ENCODE peak calls at places on chromosome 18, in four cellular contexts. M is mesendoderm, L is H1, C is trophoblast cell. T is an unnamed sample. For H3K79me2, the result is how much of the 10 kb centered on the place peaks cover.

GRCh38 chr18:8826514-8826913 is 121.2 kb downstream of the MTCL1 start:
- DNase-seq in M (no peak), L (no peak), C (no peak), T (no peak)

GRCh38 chr18:68979737-68980136 is 181.9 kb downstream of the CCDC102B start:
- DNase-seq in M (no peak), L (no peak), C (no peak), T (no peak)

GRCh38 chr18:8814206-8814605 is 108.8 kb downstream of the MTCL1 start:
- DNase-seq in C (no peak), M (no peak), L (no peak), T (no peak)

GRCh38 chr18:48074929-48075706 is 144.7 kb upstream of the SMAD2 start:
- DNase-seq in C (no peak), M (no peak), L (no peak), T (no peak)

GRCh38 chr18:5759169-5759568 is 136.2 kb downstream of the TMEM200C start:
- DNase-seq in M (peak), C (no peak), L (no peak), T (peak)

GRCh38 chr18:12394428-12394827 is 13.3 kb upstream of the PRELID3A start:
- DNase-seq in M (peak), L (no peak), C (no peak), T (peak)

GRCh38 chr18:51211552-51211951 is 14.1 kb upstream of the MEX3C start:
- DNase-seq in L (no peak), M (no peak), C (peak), T (no peak)

GRCh38 chr18:79772865-79773696 is 24.7 kb upstream of the KCNG2 start:
- DNase-seq in M (no peak), C (no peak), L (no peak), T (no peak)

GRCh38 chr18:21897811-21898210 is 157.2 kb downstream of the MIB1 start:
- DNase-seq in L (peak), C (peak), M (peak), T (peak)

GRCh38 chr18:12278765-12279682 is 24.9 kb downstream of the CIDEA start:
- DNase-seq in L (peak), C (peak), M (peak), T (peak)

GRCh38 chr18:10259075-10259474 is 195.4 kb upstream of the APCDD1 start:
- DNase-seq in M (no peak), C (no peak), L (no peak), T (no peak)

GRCh38 chr18:56009451-56009850 is 421.5 kb upstream of the TCF4 start:
- DNase-seq in M (no peak), L (no peak), C (peak), T (no peak)

GRCh38 chr18:62523631-62524442 is 1.0 kb downstream of the ZCCHC2 start:
- DNase-seq in M (peak), C (peak), L (no peak), T (peak)

GRCh38 chr18:13810950-13811485 is 12.9 kb upstream of the MC5R start:
- DNase-seq in L (no peak), C (no peak), M (peak), T (no peak)

GRCh38 chr18:79904357-79905147 is 46.9 kb downstream of the SLC66A2 start:
- DNase-seq in M (no peak), C (no peak), L (no peak), T (peak)

DNA sequence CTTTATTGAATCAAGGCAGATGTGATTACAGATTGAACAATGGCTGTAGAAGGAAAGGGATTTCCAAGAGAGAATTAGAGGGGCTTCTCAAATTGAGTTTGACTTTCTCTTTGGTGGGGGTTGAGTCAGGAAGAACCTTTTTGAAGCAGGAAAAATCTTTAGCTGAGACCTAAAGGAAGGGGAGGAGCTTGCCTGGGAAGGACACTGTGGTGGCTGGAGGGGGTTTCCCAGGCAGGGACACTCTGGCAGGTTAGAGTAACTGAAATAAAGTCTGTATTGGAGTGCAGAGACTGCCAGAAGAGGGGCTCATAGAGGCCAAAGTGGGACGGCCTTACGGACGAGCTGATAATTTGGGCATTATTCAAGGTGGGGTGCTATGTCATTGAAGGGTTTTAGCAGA is 69.3 kb downstream of the NEDD4L start:
- DNase-seq in C (no peak), L (no peak), M (no peak), T (no peak)
- H3K79me2 ChIP-seq in C (under half), L (under half), M (under half), T (under half)

DNA sequence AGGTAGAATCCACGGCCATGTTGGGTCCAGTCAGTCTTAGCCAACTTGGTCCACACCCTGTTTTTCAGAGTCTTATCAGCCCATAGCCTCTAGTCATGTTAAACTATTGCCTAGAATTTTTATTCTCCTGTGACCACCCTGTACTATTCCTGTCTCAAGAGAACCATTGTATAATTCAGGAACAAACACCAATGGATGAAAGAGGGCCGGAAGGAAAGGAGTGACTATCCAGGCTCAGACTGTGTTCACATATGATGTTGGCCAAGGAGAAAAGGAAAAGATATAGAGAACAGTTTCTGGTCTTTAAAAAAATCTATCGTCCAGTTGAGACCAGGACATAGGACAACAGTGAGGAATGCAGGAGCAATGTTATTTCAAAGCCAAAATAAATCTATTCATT is 82.9 kb upstream of the SETBP1 start:
- DNase-seq in L (no peak), M (no peak), C (no peak), T (no peak)
- H2AK5ac ChIP-seq in L (no peak), M (no peak), C (no peak), T (no peak)

GRCh38 chr18:54777118-54777791 is 51.0 kb upstream of the RAB27B start:
- DNase-seq in C (no peak), L (no peak), M (no peak), T (no peak)

GRCh38 chr18:54780285-54780861 is 47.9 kb upstream of the RAB27B start:
- DNase-seq in L (no peak), C (no peak), M (no peak), T (no peak)

GRCh38 chr18:54776282-54776977 is 51.8 kb upstream of the RAB27B start:
- DNase-seq in L (no peak), M (no peak), C (peak), T (no peak)

GRCh38 chr18:54775686-54776085 is 52.6 kb upstream of the RAB27B start:
- DNase-seq in M (peak), C (no peak), L (no peak), T (no peak)

GRCh38 chr18:54777989-54778388 is 50.3 kb upstream of the RAB27B start:
- DNase-seq in M (no peak), L (no peak), C (no peak), T (no peak)
- H3K18ac ChIP-seq in M (no peak), L (no peak), C (no peak), T (no peak)

GRCh38 chr18:59628995-59629394 is 68.2 kb downstream of the CCBE1 start:
- DNase-seq in L (no peak), C (no peak), M (no peak), T (no peak)
- H3K79me2 ChIP-seq in L (under half), C (under half), M (under half), T (under half)

GRCh38 chr18:70289351-70290330 is 796 bp downstream of the SOCS6 start:
- DNase-seq in M (peak), L (no peak), C (peak), T (peak)
- H2AK5ac ChIP-seq in M (no peak), L (no peak), C (peak), T (no peak)

GRCh38 chr18:34758378-34758948 is 48.4 kb downstream of the DTNA start:
- DNase-seq in C (no peak), M (peak), L (no peak), T (no peak)
- H3K18ac ChIP-seq in C (no peak), M (no peak), L (no peak), T (no peak)

T was measured in H9.